ENCODE peak calls at places on chromosomes 3 and 15, in six cellular contexts. One of them, this sample, is unnamed. For H3K36me3, the result is how much of the 10 kb centered on the place peaks cover.

GRCh38 chr3:188231454-188231853 is 77.5 kb downstream of the LPP start:
- DNase-seq in esophagus muscularis mucosa: peak
- DNase-seq in GM12878: no peak
- DNase-seq in transverse colon: no peak
- DNase-seq in stomach: no peak
- DNase-seq in ovary: no peak
- DNase-seq in this sample: no peak

GRCh38 chr3:32630266-32630665 is 54.7 kb upstream of the CNOT10 start:
- DNase-seq in transverse colon: no peak
- DNase-seq in GM12878: no peak
- DNase-seq in ovary: no peak
- DNase-seq in esophagus muscularis mucosa: no peak
- DNase-seq in stomach: no peak
- DNase-seq in this sample: no peak

GRCh38 chr15:32735948-32736347 is 18.1 kb downstream of the GREM1 start:
- DNase-seq in GM12878: no peak
- DNase-seq in transverse colon: no peak
- DNase-seq in stomach: no peak
- DNase-seq in esophagus muscularis mucosa: no peak
- DNase-seq in ovary: no peak
- DNase-seq in this sample: no peak

GRCh38 chr3:128060473-128061381 is 8.5 kb downstream of the SEC61A1 start:
- DNase-seq in stomach: no peak
- DNase-seq in ovary: no peak
- DNase-seq in esophagus muscularis mucosa: peak
- DNase-seq in GM12878: no peak
- DNase-seq in transverse colon: no peak
- DNase-seq in this sample: no peak

GRCh38 chr3:73804204-73804603 is 179.5 kb upstream of the PDZRN3 start:
- DNase-seq in stomach: peak
- DNase-seq in GM12878: no peak
- DNase-seq in transverse colon: no peak
- DNase-seq in esophagus muscularis mucosa: peak
- DNase-seq in ovary: no peak
- DNase-seq in this sample: no peak

GRCh38 chr3:123080864-123081562 is 14.2 kb downstream of the PDIA5 start:
- DNase-seq in GM12878: no peak
- DNase-seq in transverse colon: no peak
- DNase-seq in esophagus muscularis mucosa: no peak
- DNase-seq in stomach: no peak
- DNase-seq in ovary: no peak
- DNase-seq in this sample: no peak

GRCh38 chr3:181210275-181210674 is 220.7 kb upstream of the DNAJC19 start:
- DNase-seq in GM12878: no peak
- DNase-seq in esophagus muscularis mucosa: no peak
- DNase-seq in stomach: no peak
- DNase-seq in transverse colon: no peak
- DNase-seq in ovary: no peak
- DNase-seq in this sample: no peak

GRCh38 chr3:136862611-136862951 is 573 bp downstream of the NCK1 start:
- DNase-seq in esophagus muscularis mucosa: peak
- DNase-seq in GM12878: no peak
- DNase-seq in transverse colon: peak
- DNase-seq in stomach: peak
- DNase-seq in ovary: peak
- DNase-seq in this sample: peak

GRCh38 chr3:189572249-189572648 is 58.9 kb upstream of the TP63 start:
- DNase-seq in esophagus muscularis mucosa: no peak
- DNase-seq in GM12878: no peak
- DNase-seq in transverse colon: no peak
- DNase-seq in ovary: no peak
- DNase-seq in stomach: no peak
- DNase-seq in this sample: no peak

GRCh38 chr3:119681279-119681678 is 4.1 kb upstream of the COX17 start:
- DNase-seq in transverse colon: no peak
- DNase-seq in GM12878: no peak
- DNase-seq in ovary: no peak
- DNase-seq in esophagus muscularis mucosa: no peak
- DNase-seq in stomach: no peak
- DNase-seq in this sample: no peak

GRCh38 chr15:39287322-39288195 is 293.3 kb upstream of the THBS1 start:
- DNase-seq in esophagus muscularis mucosa: no peak
- DNase-seq in GM12878: no peak
- DNase-seq in ovary: no peak
- DNase-seq in stomach: no peak
- DNase-seq in transverse colon: no peak
- DNase-seq in this sample: no peak

GRCh38 chr3:127016043-127016343 is 33.1 kb downstream of the PLXNA1 start:
- DNase-seq in esophagus muscularis mucosa: no peak
- DNase-seq in stomach: no peak
- DNase-seq in GM12878: no peak
- DNase-seq in ovary: no peak
- DNase-seq in transverse colon: no peak
- DNase-seq in this sample: no peak

GRCh38 chr15:74399100-74399499 is 31.7 kb upstream of the CYP11A1 start:
- DNase-seq in ovary: no peak
- DNase-seq in transverse colon: no peak
- DNase-seq in esophagus muscularis mucosa: no peak
- DNase-seq in stomach: no peak
- DNase-seq in GM12878: no peak
- DNase-seq in this sample: no peak

GRCh38 chr15:88664151-88664778 is 25.4 kb downstream of the ISG20 start:
- DNase-seq in stomach: peak
- DNase-seq in GM12878: no peak
- DNase-seq in esophagus muscularis mucosa: peak
- DNase-seq in transverse colon: no peak
- DNase-seq in ovary: no peak
- DNase-seq in this sample: no peak

GRCh38 chr3:27485853-27486252 is 1.7 kb upstream of the SLC4A7 start:
- DNase-seq in stomach: no peak
- DNase-seq in esophagus muscularis mucosa: no peak
- DNase-seq in GM12878: no peak
- DNase-seq in ovary: no peak
- DNase-seq in transverse colon: no peak
- DNase-seq in this sample: no peak

GRCh38 chr3:107235923-107236315 is 141.3 kb upstream of the CCDC54 start:
- DNase-seq in stomach: no peak
- DNase-seq in ovary: no peak
- DNase-seq in esophagus muscularis mucosa: no peak
- DNase-seq in GM12878: peak
- DNase-seq in transverse colon: peak
- DNase-seq in this sample: no peak

GRCh38 chr3:193768069-193768391 is 175.0 kb downstream of the OPA1 start:
- DNase-seq in stomach: no peak
- DNase-seq in GM12878: no peak
- DNase-seq in ovary: no peak
- DNase-seq in esophagus muscularis mucosa: no peak
- DNase-seq in transverse colon: no peak
- DNase-seq in this sample: no peak

GRCh38 chr3:177499779-177500423 is 302.6 kb upstream of the TBL1XR1 start:
- DNase-seq in esophagus muscularis mucosa: no peak
- DNase-seq in stomach: no peak
- DNase-seq in transverse colon: no peak
- DNase-seq in ovary: no peak
- DNase-seq in GM12878: no peak
- DNase-seq in this sample: no peak

GRCh38 chr3:173501941-173502489 is 104.5 kb downstream of the NLGN1 start:
- DNase-seq in esophagus muscularis mucosa: no peak
- DNase-seq in transverse colon: no peak
- DNase-seq in stomach: no peak
- DNase-seq in ovary: no peak
- DNase-seq in GM12878: no peak
- DNase-seq in this sample: no peak

GRCh38 chr3:108159865-108160264 is 62.4 kb downstream of the IFT57 start:
- DNase-seq in stomach: no peak
- DNase-seq in esophagus muscularis mucosa: no peak
- DNase-seq in ovary: no peak
- DNase-seq in GM12878: no peak
- DNase-seq in transverse colon: no peak
- DNase-seq in this sample: no peak

GRCh38 chr15:62835351-62835750 is 207.2 kb upstream of the TPM1 start:
- DNase-seq in esophagus muscularis mucosa: peak
- DNase-seq in transverse colon: no peak
- DNase-seq in GM12878: no peak
- DNase-seq in stomach: no peak
- DNase-seq in ovary: no peak
- DNase-seq in this sample: no peak

GRCh38 chr3:182633206-182633605 is 160.1 kb upstream of the ATP11B start:
- DNase-seq in transverse colon: no peak
- DNase-seq in esophagus muscularis mucosa: no peak
- DNase-seq in GM12878: no peak
- DNase-seq in stomach: no peak
- DNase-seq in ovary: no peak
- DNase-seq in this sample: no peak

GRCh38 chr15:46441294-46442062 is 806.6 kb downstream of the SQOR start:
- DNase-seq in stomach: no peak
- DNase-seq in esophagus muscularis mucosa: no peak
- DNase-seq in transverse colon: no peak
- DNase-seq in GM12878: no peak
- DNase-seq in ovary: no peak
- DNase-seq in this sample: no peak

GRCh38 chr15:28901987-28902745 is 16.4 kb downstream of the APBA2 start:
- DNase-seq in ovary: no peak
- DNase-seq in stomach: no peak
- DNase-seq in esophagus muscularis mucosa: no peak
- DNase-seq in transverse colon: no peak
- DNase-seq in GM12878: no peak
- DNase-seq in this sample: no peak

DNA sequence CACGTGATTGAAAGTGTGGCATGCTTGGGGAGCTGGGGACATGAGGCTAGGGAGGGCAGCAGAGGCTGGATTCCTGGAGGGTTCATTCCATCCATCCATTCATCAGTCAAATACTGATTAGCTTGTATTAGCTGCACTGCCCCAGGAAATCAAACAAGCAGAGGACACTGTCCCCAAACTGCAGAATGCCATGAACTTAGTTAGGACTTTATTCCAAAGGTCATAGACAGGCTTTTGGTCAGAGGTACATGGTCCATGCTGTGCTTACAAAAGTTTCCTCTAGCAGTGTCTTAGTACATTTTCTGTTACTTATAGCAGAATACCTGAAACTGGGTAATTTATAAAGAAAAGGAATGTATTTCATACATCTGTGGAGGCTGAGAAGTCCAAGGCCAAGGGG is 47.7 kb downstream of the LMCD1 start:
- DNase-seq in transverse colon: no peak
- DNase-seq in stomach: no peak
- DNase-seq in GM12878: no peak
- DNase-seq in ovary: no peak
- DNase-seq in esophagus muscularis mucosa: no peak
- DNase-seq in this sample: no peak
- H3K36me3 ChIP-seq in transverse colon: under half
- H3K36me3 ChIP-seq in stomach: half or more
- H3K36me3 ChIP-seq in GM12878: under half
- H3K36me3 ChIP-seq in ovary: under half
- H3K36me3 ChIP-seq in esophagus muscularis mucosa: half or more
- H3K36me3 ChIP-seq in this sample: half or more

DNA sequence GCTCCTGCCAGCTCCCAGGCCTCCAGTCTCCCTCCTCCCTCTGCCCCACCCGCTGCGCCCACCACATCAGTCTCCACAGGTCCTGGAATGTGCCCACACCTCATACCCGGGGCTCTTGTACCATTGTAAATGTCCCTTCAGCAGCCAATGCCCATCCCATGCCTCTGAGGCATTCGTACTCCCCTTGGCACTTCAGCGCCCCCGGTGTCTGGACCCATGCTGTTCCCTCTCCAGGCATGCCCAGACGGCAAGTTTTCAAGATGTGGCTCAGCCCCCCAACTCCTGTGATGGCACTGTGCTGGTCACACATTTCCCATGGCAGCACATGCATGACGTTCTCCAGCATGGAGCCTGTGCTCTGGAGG is 13.3 kb downstream of the PLXND1 start:
- DNase-seq in GM12878: no peak
- DNase-seq in stomach: no peak
- DNase-seq in esophagus muscularis mucosa: no peak
- DNase-seq in ovary: no peak
- DNase-seq in transverse colon: no peak
- DNase-seq in this sample: no peak
- H3K4me3 ChIP-seq in GM12878: no peak
- H3K4me3 ChIP-seq in stomach: no peak
- H3K4me3 ChIP-seq in esophagus muscularis mucosa: no peak
- H3K4me3 ChIP-seq in ovary: peak
- H3K4me3 ChIP-seq in transverse colon: no peak
- H3K4me3 ChIP-seq in this sample: no peak

DNA sequence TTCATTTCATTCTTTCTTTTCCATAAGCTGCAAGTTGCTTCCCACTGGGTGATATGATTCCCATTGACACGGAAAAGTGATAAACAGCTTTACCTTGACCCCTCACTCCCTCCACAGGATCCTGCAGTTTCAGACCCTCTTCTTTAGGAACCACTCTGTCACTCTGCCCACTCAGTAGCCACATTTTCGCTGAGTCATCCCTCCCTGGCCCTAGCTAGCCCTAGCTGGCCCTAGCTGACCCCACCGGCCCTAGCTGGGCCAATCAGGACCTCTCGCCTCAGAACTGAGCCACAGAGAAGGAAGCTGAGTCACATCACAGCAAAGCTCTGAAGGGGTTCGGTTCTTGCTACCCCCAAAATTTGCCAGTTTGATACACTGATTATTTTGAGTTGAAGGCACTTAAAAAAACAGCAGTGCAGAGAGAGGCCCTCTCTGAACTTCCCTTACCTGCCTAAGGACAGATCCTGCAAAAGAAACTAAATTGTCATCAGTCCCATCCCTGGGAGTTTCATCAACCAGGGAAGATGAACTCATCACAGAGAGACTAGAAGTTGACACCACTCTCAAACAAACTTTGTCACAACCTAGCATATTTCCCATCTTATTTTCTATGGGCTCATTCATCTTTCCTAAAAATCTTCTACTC is 233.5 kb upstream of the PROK2 start:
- DNase-seq in transverse colon: no peak
- DNase-seq in GM12878: no peak
- DNase-seq in ovary: no peak
- DNase-seq in stomach: no peak
- DNase-seq in esophagus muscularis mucosa: no peak
- DNase-seq in this sample: no peak
- TF ChIP-seq EP300 in transverse colon: no peak
- TF ChIP-seq EP300 in GM12878: no peak
- TF ChIP-seq EP300 in ovary: no peak
- TF ChIP-seq EP300 in stomach: no peak
- TF ChIP-seq EP300 in esophagus muscularis mucosa: no peak
- TF ChIP-seq EP300 in this sample: no peak

DNA sequence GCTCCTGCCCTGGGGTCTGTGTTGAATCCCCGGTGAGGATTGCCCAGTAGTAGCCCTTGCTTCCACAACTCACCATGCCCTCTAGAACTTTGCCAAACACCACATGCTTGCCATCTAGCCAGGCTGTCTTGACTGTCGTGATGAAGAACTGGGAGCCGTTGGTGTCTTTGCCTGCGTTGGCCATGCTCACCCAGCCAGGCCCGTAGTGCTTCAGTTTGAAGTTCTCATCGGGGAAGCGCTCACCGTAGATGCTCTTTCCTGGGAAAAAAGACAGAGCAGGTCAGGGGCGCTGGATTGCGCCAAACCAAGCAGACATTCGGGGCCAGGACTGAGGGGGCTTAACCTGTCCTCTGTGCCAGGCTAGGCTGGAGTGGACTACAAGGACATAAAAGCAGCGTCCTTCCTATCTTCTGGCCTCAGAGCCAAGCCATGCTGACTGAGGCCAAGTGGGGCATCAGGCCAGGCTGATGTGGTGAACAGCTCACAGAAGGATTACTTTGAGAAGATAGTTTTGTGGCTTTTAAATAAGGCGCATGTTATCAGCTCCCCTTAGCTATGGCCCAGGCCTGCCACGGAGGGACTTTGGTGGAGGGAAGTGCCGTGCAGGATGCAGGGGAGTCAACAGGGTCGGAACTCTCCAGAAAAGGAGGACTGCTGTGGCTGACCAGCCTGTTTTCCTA is 5.3 kb downstream of the SNX22 start:
- DNase-seq in esophagus muscularis mucosa: no peak
- DNase-seq in ovary: no peak
- DNase-seq in GM12878: no peak
- DNase-seq in transverse colon: no peak
- DNase-seq in stomach: no peak
- DNase-seq in this sample: no peak
- H3K36me3 ChIP-seq in esophagus muscularis mucosa: half or more
- H3K36me3 ChIP-seq in ovary: under half
- H3K36me3 ChIP-seq in GM12878: under half
- H3K36me3 ChIP-seq in transverse colon: under half
- H3K36me3 ChIP-seq in stomach: half or more
- H3K36me3 ChIP-seq in this sample: under half

This sample was measured in tibial nerve.